ENCODE peak calls at places on chromosomes 6 and 20, in eight cellular contexts. Z is activated CD4-positive, alpha-beta T cell treated with anti-CD3 and anti-CD28 coated beads, Interleukin-2, amount 50 U/mL, for 24 hours; G is stimulated activated CD4-positive, alpha-beta T cell treated with anti-CD3 and anti-CD28 coated beads, Interleukin-12 subunit alpha, Interleukin-12 subunit beta, amount 100 ng/mL, for 48 hours; V is endothelial cell; P is AG08395; D is ELF-1; X is activated T-helper 2 cell treated with anti-CD3 and anti-CD28 coated beads, Interferon-gamma antibody, Interleukin-2, Interleukin-4, amounts not matched to agents 10 μg/mL and 5 μg/mL and 100 μg/mL, durations not matched to agents 14 hours and 24 hours and 36 hours; K is GM12892. N is an unnamed sample.

GRCh38 chr20:23048283-23049200 is 930 bp downstream of the THBD start:
- DNase-seq in G (peak), P (peak), Z (no peak), K (no peak), X (peak), V (peak), D (peak), N (no peak)

GRCh38 chr6:5471637-5472430 is 210.5 kb downstream of the FARS2 start:
- DNase-seq in K (no peak), D (peak), V (peak), Z (no peak), G (no peak), X (no peak), P (no peak), N (no peak)

GRCh38 chr6:157294654-157295053 is 28.7 kb downstream of the TMEM242 start:
- DNase-seq in K (no peak), X (no peak), P (no peak), V (no peak), D (no peak), Z (no peak), G (no peak), N (no peak)

GRCh38 chr20:29687438-29687837 is 1570.0 kb upstream of the DEFB115 start:
- DNase-seq in D (no peak), V (no peak), K (no peak), G (no peak), P (no peak), Z (no peak), X (no peak), N (no peak)

GRCh38 chr6:19052219-19052618 is 665.1 kb downstream of the RNF144B start:
- DNase-seq in V (no peak), G (no peak), P (no peak), Z (no peak), D (no peak), X (no peak), K (no peak), N (no peak)

GRCh38 chr6:82111818-82112217 is 135.7 kb downstream of the IBTK start:
- DNase-seq in K (no peak), P (no peak), G (no peak), X (no peak), V (no peak), Z (no peak), D (no peak), N (no peak)

GRCh38 chr6:4664117-4664626 is 112.0 kb upstream of the CDYL start:
- DNase-seq in Z (no peak), G (no peak), P (peak), D (no peak), V (no peak), X (no peak), K (no peak), N (no peak)

GRCh38 chr6:165733487-165733791 is 70.4 kb upstream of the PDE10A start:
- DNase-seq in G (no peak), P (no peak), Z (no peak), X (no peak), V (no peak), D (no peak), K (no peak), N (no peak)

GRCh38 chr6:42365021-42365420 is 86.7 kb downstream of the TRERF1 start:
- DNase-seq in Z (no peak), X (no peak), G (no peak), V (no peak), K (no peak), P (no peak), D (no peak), N (no peak)

GRCh38 chr20:57437672-57438330 is 46.6 kb downstream of the RBM38 start:
- DNase-seq in G (no peak), Z (no peak), P (no peak), K (no peak), V (no peak), D (no peak), X (no peak), N (no peak)

GRCh38 chr20:888057-888456 is 28.1 kb downstream of the ANGPT4 start:
- DNase-seq in K (no peak), P (no peak), D (no peak), Z (no peak), V (no peak), X (no peak), G (no peak), N (no peak)

GRCh38 chr20:49583343-49583668 is 15.4 kb upstream of the PTGIS start:
- DNase-seq in G (no peak), Z (no peak), P (no peak), D (no peak), X (no peak), V (no peak), K (no peak), N (no peak)

GRCh38 chr6:139627091-139627490 is 252.6 kb upstream of the CITED2 start:
- DNase-seq in G (no peak), Z (no peak), V (no peak), X (no peak), P (no peak), D (peak), K (no peak), N (peak)

GRCh38 chr20:56752274-56752673 is 123.2 kb downstream of the TFAP2C start:
- DNase-seq in K (no peak), Z (no peak), V (no peak), X (no peak), D (no peak), P (peak), G (no peak), N (no peak)

GRCh38 chr6:83466328-83466727 is 35.5 kb upstream of the ME1 start:
- DNase-seq in D (no peak), V (no peak), Z (no peak), G (no peak), P (no peak), K (no peak), X (no peak), N (no peak)

GRCh38 chr6:20182926-20183521 is 29.2 kb downstream of the MBOAT1 start:
- DNase-seq in V (no peak), K (no peak), Z (no peak), X (no peak), P (no peak), G (no peak), D (no peak), N (no peak)

GRCh38 chr20:50434653-50435396 is 75.4 kb upstream of the PTPN1 start:
- DNase-seq in V (no peak), K (no peak), G (no peak), D (peak), Z (no peak), X (no peak), P (peak), N (no peak)

GRCh38 chr6:168195712-168196111 is 116.7 kb upstream of the FRMD1 start:
- DNase-seq in D (no peak), P (no peak), V (no peak), G (no peak), X (no peak), K (no peak), Z (no peak), N (no peak)

GRCh38 chr6:124573953-124574352 is 388.3 kb upstream of the RNF217 start:
- DNase-seq in X (no peak), P (no peak), K (no peak), V (no peak), G (no peak), Z (no peak), D (no peak), N (no peak)

GRCh38 chr20:47146703-47147102 is 209.8 kb downstream of the ZMYND8 start:
- DNase-seq in V (no peak), Z (no peak), D (peak), X (no peak), P (peak), K (no peak), G (no peak), N (no peak)

GRCh38 chr20:35015863-35016193 is 60.2 kb downstream of the MYH7B start:
- DNase-seq in Z (no peak), P (no peak), X (no peak), K (no peak), V (no peak), D (no peak), G (no peak), N (no peak)

GRCh38 chr6:29071831-29072723 is 15.0 kb downstream of the OR2B3 start:
- DNase-seq in X (no peak), G (no peak), K (no peak), P (no peak), V (peak), Z (no peak), D (peak), N (peak)

GRCh38 chr6:161722394-161722793 is 448.5 kb upstream of the AGPAT4 start:
- DNase-seq in G (no peak), X (no peak), P (no peak), Z (no peak), D (no peak), V (no peak), K (no peak), N (no peak)

GRCh38 chr6:12313992-12314589 is 23.9 kb downstream of the EDN1 start:
- DNase-seq in K (no peak), X (no peak), D (no peak), P (peak), V (no peak), G (no peak), Z (no peak), N (no peak)

GRCh38 chr20:43532416-43533055 is 25.0 kb downstream of the L3MBTL1 start:
- DNase-seq in G (no peak), K (no peak), X (no peak), Z (no peak), D (peak), P (no peak), V (no peak), N (no peak)

GRCh38 chr6:156886409-156886808 is 109.2 kb downstream of the ARID1B start:
- DNase-seq in G (no peak), V (no peak), D (no peak), P (no peak), K (no peak), Z (no peak), X (no peak), N (no peak)